ENCODE peak calls at places on chromosomes 3 and 15, in six cellular contexts. E is CD8-positive, alpha-beta T cell; N is foreskin fibroblast; D is HepG2; Y is GM12865; H is heart left ventricle. B is an unnamed sample.

GRCh38 chr15:43828061-43828657 is 1.4 kb downstream of the WDR76 start:
- DNase-seq in E (no peak), N (peak), D (no peak), Y (peak), H (no peak), B (no peak)

GRCh38 chr15:62360286-62360685 is 195.2 kb upstream of the C2CD4B start:
- DNase-seq in E (no peak), N (peak), D (no peak), Y (no peak), H (peak), B (no peak)

GRCh38 chr3:99866167-99866810 is 48.6 kb downstream of the CMSS1 start:
- DNase-seq in E (no peak), N (peak), D (no peak), Y (peak), H (no peak), B (peak)

GRCh38 chr3:134197681-134198261 is 52.9 kb downstream of the RYK start:
- DNase-seq in E (no peak), N (peak), D (peak), Y (peak), H (no peak), B (no peak)

GRCh38 chr3:143901105-143901504 is 52.8 kb upstream of the SLC9A9 start:
- DNase-seq in E (no peak), N (peak), D (no peak), Y (peak), H (no peak), B (no peak)

GRCh38 chr15:76386178-76386577 is 49.6 kb downstream of the ISL2 start:
- DNase-seq in E (no peak), N (no peak), D (no peak), Y (no peak), H (no peak), B (no peak)

GRCh38 chr3:3551976-3552375 is 247.3 kb upstream of the LRRN1 start:
- DNase-seq in E (no peak), N (no peak), D (no peak), Y (no peak), H (no peak), B (no peak)

GRCh38 chr3:53974314-53974713 is 82.7 kb upstream of the SELENOK start:
- DNase-seq in E (no peak), N (no peak), D (no peak), Y (no peak), H (no peak), B (no peak)

GRCh38 chr15:101348643-101349496 is 53.8 kb upstream of the SNRPA1 start:
- DNase-seq in E (no peak), N (no peak), D (no peak), Y (no peak), H (no peak), B (peak)

GRCh38 chr15:46365612-46366011 is 730.8 kb downstream of the SQOR start:
- DNase-seq in E (no peak), N (peak), D (no peak), Y (no peak), H (peak), B (no peak)

GRCh38 chr3:192825657-192826200 is 91.9 kb downstream of the MB21D2 start:
- DNase-seq in E (no peak), N (no peak), D (peak), Y (peak), H (no peak), B (peak)

GRCh38 chr3:8653800-8654408 is 9.3 kb upstream of the SSUH2 start:
- DNase-seq in E (no peak), N (no peak), D (peak), Y (no peak), H (no peak), B (no peak)

GRCh38 chr3:11239796-11240195 is 32.4 kb upstream of the ATG7 start:
- DNase-seq in E (no peak), N (no peak), D (no peak), Y (no peak), H (no peak), B (no peak)

DNA sequence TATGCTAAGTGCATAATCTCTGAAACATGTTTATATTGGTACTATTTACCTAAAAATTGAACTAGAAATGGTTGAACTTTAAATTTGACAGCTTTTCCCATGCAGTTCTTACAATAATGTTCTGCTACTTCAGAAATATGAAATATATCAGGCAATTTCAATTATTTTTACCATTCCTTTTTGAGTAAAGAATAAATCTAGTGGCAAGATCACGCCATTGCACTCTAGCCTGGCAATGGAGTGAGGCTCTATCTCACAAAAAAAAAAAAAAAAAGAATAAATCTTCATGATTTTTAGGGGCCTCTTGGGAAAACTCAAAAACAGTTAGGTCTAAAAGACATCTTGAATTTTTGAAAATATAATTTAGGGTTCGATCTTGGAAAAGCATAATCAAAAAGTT is 10.6 kb upstream of the DNAAF4 start:
- DNase-seq in E (no peak), N (no peak), D (no peak), Y (no peak), H (no peak), B (no peak)
- TF ChIP-seq CTCF in E (no peak), N (no peak), D (no peak), Y (no peak), H (no peak), B (peak)

DNA sequence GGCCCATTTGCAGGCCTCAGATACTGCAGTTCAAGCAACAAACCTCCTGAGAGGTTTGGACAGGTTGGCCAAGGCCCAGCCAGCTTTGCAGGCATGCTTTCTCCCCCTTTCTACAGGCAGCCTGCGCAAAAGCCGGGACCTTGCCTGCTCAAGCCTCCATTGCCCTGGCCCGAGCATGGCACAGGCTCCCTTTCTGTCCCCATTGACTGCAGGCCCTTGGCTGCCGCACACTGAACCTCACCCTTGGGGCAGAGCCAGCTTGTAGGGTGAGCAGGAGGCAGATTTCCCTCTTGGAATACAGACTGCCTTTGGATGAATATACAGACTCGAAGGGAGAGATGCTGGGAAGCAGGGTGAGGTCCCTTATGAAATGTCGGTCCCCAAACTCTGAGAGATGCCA is 461.7 kb upstream of the PROK2 start:
- DNase-seq in E (no peak), N (no peak), D (no peak), Y (no peak), H (peak), B (no peak)
- H3K4me3 ChIP-seq in E (no peak), N (no peak), D (no peak), Y (no peak), H (no peak), B (no peak)

DNA sequence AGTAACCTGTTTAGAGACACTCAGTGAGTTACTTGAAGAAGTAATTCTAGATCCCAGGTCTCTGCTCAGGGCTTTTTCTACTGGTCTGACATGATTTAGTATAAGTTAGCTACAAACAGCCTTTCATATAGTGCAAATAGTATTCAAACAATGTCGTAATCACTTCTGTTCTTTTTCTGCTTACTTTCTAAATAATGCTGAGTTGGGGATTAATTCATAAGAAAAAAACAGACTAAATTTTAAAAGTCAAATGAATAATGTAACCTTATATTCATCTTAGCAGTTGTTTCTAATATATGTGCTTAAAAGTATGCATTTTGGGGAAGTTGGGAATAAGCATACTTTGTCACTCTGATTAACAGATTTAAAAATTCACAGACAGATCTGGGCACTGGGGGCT is 107.3 kb downstream of the IL1RAP start:
- DNase-seq in E (no peak), N (no peak), D (no peak), Y (no peak), H (no peak), B (no peak)
- TF ChIP-seq CTCF in E (no peak), N (no peak), D (no peak), Y (no peak), H (no peak), B (no peak)

GRCh38 chr15:31435256-31435781 is 108.7 kb downstream of the KLF13 start:
- DNase-seq in E (peak), N (peak), D (peak), Y (peak), H (peak), B (no peak)
- H3K4me3 ChIP-seq in E (peak), N (peak), D (peak), Y (peak), H (peak), B (no peak)

GRCh38 chr15:66017009-66017408 is 147.7 kb downstream of the RAB11A start:
- DNase-seq in E (no peak), N (no peak), D (no peak), Y (no peak), H (no peak), B (no peak)
- TF ChIP-seq CTCF in E (no peak), N (no peak), D (no peak), Y (no peak), H (no peak), B (no peak)

GRCh38 chr3:124044961-124045360 is 53.0 kb upstream of the ROPN1 start:
- DNase-seq in E (no peak), N (no peak), D (no peak), Y (no peak), H (no peak), B (no peak)

GRCh38 chr3:124037332-124037731 is 45.4 kb upstream of the ROPN1 start:
- DNase-seq in E (no peak), N (no peak), D (no peak), Y (no peak), H (no peak), B (no peak)

GRCh38 chr3:124041553-124041952 is 49.6 kb upstream of the ROPN1 start:
- DNase-seq in E (no peak), N (no peak), D (no peak), Y (no peak), H (no peak), B (no peak)

DNA sequence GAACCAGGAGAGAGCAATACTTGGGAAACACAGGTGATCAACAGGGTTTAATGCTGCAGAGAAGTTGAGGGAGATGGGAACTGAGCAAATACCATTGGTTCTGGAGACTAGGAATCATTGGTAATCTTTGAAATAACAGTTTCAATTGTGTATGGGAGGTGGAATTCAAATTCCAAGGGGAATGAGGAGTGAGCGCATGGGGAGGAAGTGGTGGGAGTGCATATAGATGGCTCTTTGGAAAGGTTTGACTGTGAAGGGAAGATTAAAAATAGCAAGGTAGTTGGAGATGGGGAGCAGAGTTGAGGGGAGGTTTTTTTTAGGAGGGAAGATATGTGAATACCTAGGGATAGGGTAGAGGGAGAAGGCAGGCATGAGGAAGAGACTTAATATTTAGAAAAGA is 51.1 kb upstream of the ROPN1 start:
- DNase-seq in E (no peak), N (no peak), D (no peak), Y (no peak), H (no peak), B (no peak)
- H3K4me3 ChIP-seq in E (no peak), N (no peak), D (no peak), Y (no peak), H (no peak), B (no peak)

B was measured in epithelial cell of proximal tubule.